ENCODE peak calls at places on chromosomes 11 and 22, in four cellular contexts. Q, S, L and D are unnamed samples.

GRCh38 chr22:48633996-48634836 is 1193.5 kb downstream of the BRD1 start:
- DNase-seq in Q (no peak), S (no peak), L (no peak), D (no peak)

GRCh38 chr11:96125400-96125799 is 201.5 kb upstream of the MTMR2 start:
- DNase-seq in Q (no peak), S (no peak), L (no peak), D (peak)

GRCh38 chr22:35446365-35446764 is 46.4 kb downstream of the MCM5 start:
- DNase-seq in Q (peak), S (no peak), L (no peak), D (no peak)

GRCh38 chr11:34653851-34654490 is 33.1 kb downstream of the EHF start:
- DNase-seq in Q (peak), S (no peak), L (no peak), D (peak)

GRCh38 chr11:129265125-129265788 is 73.1 kb upstream of the ARHGAP32 start:
- DNase-seq in Q (no peak), S (no peak), L (no peak), D (no peak)

GRCh38 chr11:64333556-64333955 is 6.4 kb upstream of the CCDC88B start:
- DNase-seq in Q (no peak), S (no peak), L (no peak), D (no peak)

GRCh38 chr22:30208631-30209603 is 37.6 kb downstream of the LIF start:
- DNase-seq in Q (peak), S (no peak), L (peak), D (peak)

GRCh38 chr11:46612326-46612725 is 4.7 kb downstream of the HARBI1 start:
- DNase-seq in Q (no peak), S (no peak), L (no peak), D (no peak)

GRCh38 chr22:41479671-41480396 is 10.9 kb downstream of the ACO2 start:
- DNase-seq in Q (peak), S (no peak), L (no peak), D (no peak)

DNA sequence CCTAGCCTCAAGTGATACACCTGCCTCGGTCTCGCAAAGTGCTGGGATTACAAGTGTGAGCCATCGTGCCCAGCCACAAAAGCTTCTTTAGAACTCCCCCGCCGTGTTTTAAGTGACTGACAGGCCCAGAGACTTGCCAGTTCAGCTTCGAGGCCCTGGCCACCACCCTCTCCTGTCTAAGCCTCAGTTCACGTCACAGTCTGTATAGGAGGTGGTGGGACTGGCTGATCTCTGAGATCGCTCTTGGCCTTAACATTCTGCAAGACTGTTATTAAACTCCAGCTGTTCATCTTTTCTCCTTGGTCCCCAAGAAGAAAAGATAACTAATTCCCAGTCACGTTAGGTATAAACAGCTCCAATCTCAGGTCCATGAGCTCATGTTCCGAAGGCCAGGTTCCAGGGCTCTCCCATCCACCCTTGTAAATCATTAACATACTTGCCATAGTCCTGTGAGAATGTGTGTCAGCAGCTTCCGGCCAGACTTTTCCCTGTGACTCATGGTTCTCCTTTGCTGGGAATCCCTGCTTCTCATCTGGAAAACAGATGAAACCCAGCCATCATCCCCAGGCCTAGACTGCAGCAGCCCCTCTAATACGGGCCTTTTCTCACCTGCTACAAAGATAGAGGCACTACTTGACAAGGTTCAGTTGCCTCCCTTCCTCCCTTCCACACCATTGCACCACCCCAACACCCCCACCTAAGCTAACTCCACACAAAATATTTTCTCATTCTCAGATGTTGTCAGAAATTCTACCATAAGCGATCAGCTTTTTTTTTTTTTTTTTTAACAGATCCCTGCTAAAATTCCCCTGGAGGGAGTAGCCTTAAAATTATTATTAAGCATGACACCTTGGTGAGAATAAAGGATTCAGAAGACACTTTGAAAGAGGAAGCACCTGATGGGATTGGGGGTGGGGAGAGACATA is 5.6 kb upstream of the KIAA0930 start:
- DNase-seq in Q (peak), S (no peak), L (peak), D (peak)
- TF ChIP-seq MXI1 in Q (no peak), S (no peak), L (no peak), D (peak)

GRCh38 chr22:45859231-45860161 is 117.5 kb downstream of the WNT7B start:
- DNase-seq in Q (peak), S (no peak), L (no peak), D (peak)
- TF ChIP-seq MXI1 in Q (no peak), S (no peak), L (no peak), D (no peak)

GRCh38 chr11:2949920-2950319 is 20.7 kb upstream of the PHLDA2 start:
- DNase-seq in Q (no peak), S (no peak), L (no peak), D (no peak)
- TF ChIP-seq MXI1 in Q (no peak), S (no peak), L (no peak), D (no peak)

DNA sequence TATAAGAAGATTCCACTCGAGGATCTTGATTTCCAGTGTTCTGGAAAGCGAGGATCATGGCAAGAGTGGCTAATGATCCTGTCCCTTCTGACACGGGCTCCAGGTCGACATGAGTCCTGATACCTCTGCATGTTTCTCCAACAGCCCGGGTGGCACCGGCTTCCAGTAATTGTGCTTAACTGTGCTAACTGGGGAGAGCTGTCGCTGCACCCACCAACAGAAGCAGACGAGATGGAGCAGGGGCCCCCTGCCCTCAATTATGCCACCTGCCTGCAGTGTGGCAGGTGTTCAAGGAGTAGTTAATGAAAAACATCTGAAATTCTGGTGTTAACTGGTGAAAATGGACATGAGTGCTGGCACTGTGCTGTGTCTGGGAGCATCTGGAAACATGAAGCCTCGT is 6.2 kb downstream of the MRPL21 start:
- DNase-seq in Q (no peak), S (no peak), L (no peak), D (no peak)
- TF ChIP-seq MXI1 in Q (no peak), S (no peak), L (no peak), D (no peak)

DNA sequence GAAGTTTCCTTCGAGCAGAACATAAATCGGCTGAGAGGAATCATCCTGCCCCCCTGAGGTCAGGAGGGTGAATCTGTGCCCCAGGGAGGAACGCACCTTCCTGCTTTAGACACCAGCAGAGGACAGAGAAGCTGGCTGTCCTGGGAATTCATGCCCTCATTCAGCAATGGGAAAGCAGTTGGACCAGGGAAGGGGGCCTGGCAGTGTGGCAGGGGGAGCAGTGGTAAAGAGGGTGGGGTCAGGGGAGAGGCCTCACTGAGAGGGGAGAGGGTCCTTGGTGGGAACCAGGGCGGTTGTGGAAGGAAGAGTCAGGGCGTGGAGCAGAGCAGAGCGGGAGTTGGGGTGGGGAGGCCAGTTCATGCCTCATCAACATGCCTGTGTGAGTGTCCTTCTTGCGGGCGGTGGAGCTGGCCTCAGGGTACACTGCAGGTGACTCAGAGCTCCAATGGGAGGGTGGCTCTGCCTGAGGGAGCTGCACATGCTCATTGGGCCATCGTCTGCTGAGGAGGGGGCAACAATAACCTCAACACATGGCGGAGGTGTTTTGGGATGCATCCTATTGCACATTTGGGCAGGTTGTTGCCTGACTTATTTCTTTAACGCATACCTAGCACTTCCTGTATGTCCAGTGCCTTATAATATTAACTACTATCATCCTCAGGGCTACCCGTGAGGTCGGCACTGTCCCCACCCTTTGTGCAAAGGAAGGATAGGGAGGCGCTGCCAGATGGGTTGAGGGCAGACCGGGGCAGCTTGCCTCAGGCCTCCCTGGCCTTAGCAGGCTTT is 23.2 kb downstream of the MED15 start:
- DNase-seq in Q (peak), S (no peak), L (no peak), D (no peak)
- TF ChIP-seq MXI1 in Q (no peak), S (no peak), L (no peak), D (no peak)

DNA sequence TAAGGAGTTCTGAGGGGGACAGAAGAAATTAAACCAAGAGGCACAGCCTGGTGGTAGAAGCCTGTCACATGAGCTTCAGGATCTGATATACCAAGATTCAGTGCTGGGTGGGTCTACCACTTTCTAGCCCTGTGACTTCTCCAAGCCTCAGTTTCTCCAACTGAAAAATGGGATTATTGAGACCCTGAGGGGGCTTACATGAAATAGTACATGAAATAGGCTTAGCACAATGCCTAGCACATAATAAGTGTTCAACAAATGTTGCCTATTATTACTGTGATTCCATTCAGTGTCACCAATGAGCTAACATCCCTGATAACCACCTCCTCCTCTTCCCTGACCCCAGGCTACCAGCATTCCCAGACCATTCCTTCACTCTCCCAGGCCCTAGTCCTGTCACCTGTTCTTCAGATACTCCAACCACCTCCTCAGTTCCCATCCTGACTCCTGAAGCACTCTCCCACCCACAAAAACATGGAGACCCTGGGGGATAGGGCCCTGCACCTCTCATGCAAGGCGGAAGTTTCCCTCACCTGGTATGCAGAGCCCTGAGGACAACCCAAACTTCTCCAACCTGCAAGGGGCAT is 1.8 kb downstream of the TNKS1BP1 start:
- DNase-seq in Q (no peak), S (no peak), L (no peak), D (no peak)
- TF ChIP-seq MXI1 in Q (no peak), S (no peak), L (peak), D (no peak)

GRCh38 chr11:2586793-2587131 is 113.0 kb downstream of the KCNQ1OT1 start:
- DNase-seq in Q (no peak), S (no peak), L (peak), D (no peak)
- TF ChIP-seq MXI1 in Q (no peak), S (no peak), L (no peak), D (no peak)